ENCODE peak calls at places on chromosomes 11 and 22, in eight cellular contexts. E is uterus, P is sigmoid colon, D is ovary, U is aorta, R is Peyer's patch, J is right atrium auricular region, Q is fibroblast of lung. I is an unnamed sample. For H3K4me1 and H3K27me3, the result is how much of the 10 kb centered on the place peaks cover.

GRCh38 chr11:85316967-85317366 is 310.2 kb downstream of the DLG2 start:
- DNase-seq in U (no peak), P (no peak), R (peak), D (no peak), E (no peak), J (no peak), Q (no peak), I (no peak)

GRCh38 chr11:419248-420005 is 4.6 kb upstream of the SIGIRR start:
- DNase-seq in U (no peak), P (no peak), R (no peak), J (no peak), E (no peak), D (no peak), Q (no peak), I (peak)

GRCh38 chr11:108632041-108632440 is 32.8 kb upstream of the DDX10 start:
- DNase-seq in P (no peak), J (no peak), E (no peak), D (no peak), U (no peak), Q (no peak), R (no peak), I (no peak)

GRCh38 chr11:102592634-102593581 is 32.2 kb downstream of the MMP20 start:
- DNase-seq in U (no peak), D (no peak), E (no peak), P (no peak), Q (peak), R (peak), J (no peak), I (no peak)

GRCh38 chr22:44647141-44647540 is 54.9 kb upstream of the PRR5 start:
- DNase-seq in E (no peak), U (no peak), Q (no peak), J (no peak), D (no peak), P (no peak), R (no peak), I (no peak)

GRCh38 chr11:85123752-85124231 is 503.4 kb downstream of the DLG2 start:
- DNase-seq in D (no peak), P (no peak), U (no peak), Q (no peak), J (no peak), R (no peak), E (no peak), I (no peak)

GRCh38 chr11:57237204-57237681 is at the start of gene APLNR:
- DNase-seq in E (no peak), J (no peak), D (no peak), U (no peak), R (no peak), P (no peak), Q (no peak), I (peak)

GRCh38 chr22:39574779-39575551 is 4.4 kb downstream of the CACNA1I start:
- DNase-seq in P (no peak), R (no peak), U (no peak), J (no peak), E (no peak), Q (peak), D (no peak), I (no peak)

GRCh38 chr11:106309070-106309684 is 231.7 kb downstream of the AASDHPPT start:
- DNase-seq in E (no peak), U (no peak), P (no peak), Q (peak), J (no peak), R (no peak), D (no peak), I (no peak)

GRCh38 chr11:65477271-65478029 is 21.4 kb upstream of the MALAT1 start:
- DNase-seq in J (peak), U (peak), R (peak), E (peak), P (peak), D (peak), Q (peak), I (peak)
- H3K4me1 ChIP-seq in J (half or more), U (under half), R (under half), E (under half), P (half or more), D (under half), Q (under half), I (under half)

DNA sequence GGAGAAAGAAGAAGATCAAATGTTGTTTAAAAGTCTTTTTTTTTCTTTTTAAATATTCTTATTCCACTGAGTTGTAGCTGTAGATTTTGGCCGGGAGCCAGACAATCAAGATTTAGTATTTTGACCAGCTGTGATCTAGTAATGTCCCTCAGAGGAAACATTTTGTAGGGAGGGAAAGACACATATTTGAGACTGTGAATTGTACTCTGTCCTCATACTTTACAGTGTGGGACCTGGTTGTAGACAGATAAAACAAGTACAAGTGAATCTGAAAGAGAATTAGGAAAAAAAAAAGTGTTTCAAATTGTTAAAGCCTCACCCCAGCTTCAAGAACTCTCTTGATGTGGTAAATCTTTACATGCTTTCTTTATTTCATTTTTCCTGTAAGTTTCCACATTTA is 74.0 kb downstream of the WNT11 start:
- DNase-seq in J (no peak), U (no peak), Q (no peak), D (no peak), E (no peak), P (no peak), R (no peak), I (no peak)
- H3K27me3 ChIP-seq in J (under half), U (under half), Q (under half), D (under half), E (under half), P (under half), R (under half), I (under half)

DNA sequence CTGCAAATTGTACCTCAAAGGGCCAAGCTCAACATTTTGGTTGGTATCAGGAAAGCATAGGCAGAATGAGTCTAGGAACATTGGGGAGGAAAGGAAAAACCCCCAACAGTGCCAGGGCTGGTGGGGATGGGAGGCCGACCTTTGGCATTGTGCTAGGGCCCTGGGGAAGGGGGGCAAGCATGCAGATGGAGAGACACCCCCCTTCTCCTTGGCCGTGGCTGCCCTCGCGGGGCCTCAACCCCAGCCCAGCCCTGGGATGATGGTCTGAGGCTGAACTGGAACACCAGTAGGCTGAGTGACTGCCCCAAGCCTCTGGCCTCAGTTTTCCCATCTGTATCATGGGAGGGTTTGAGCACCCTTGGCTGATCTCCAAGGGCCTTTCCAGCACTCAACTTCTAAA is 40.0 kb downstream of the GDPD5 start:
- DNase-seq in P (no peak), E (no peak), D (no peak), Q (no peak), R (no peak), U (no peak), J (no peak), I (no peak)
- H3K4me1 ChIP-seq in P (under half), E (under half), D (under half), Q (under half), R (under half), U (under half), J (under half), I (under half)

GRCh38 chr11:43943931-43944751 is 1.7 kb downstream of the C11orf96 start:
- DNase-seq in R (peak), D (peak), E (peak), J (no peak), P (peak), U (peak), Q (peak), I (peak)
- H3K27me3 ChIP-seq in R (under half), D (under half), E (under half), J (under half), P (under half), U (under half), Q (under half), I (under half)